ENCODE peak calls at places on chromosomes 3 and 15, in eight cellular contexts. G is upper lobe of left lung; W is endothelial cell of umbilical vein; V is GM23248; B is CD4-positive, alpha-beta T cell; S is IMR-90; R is tibial artery; M is brain microvascular endothelial cell. A is an unnamed sample.

GRCh38 chr3:32239638-32240550 is 1.4 kb downstream of the CMTM8 start:
- DNase-seq in G (no peak), R (no peak), S (no peak), V (peak; percentile 22), W (peak; percentile 64), B (peak; percentile 36), M (no peak), A (peak; percentile 48)

GRCh38 chr3:8443829-8444791 is 57.5 kb upstream of the LMCD1 start:
- DNase-seq in S (peak; percentile 99), M (peak; percentile 100), B (no peak), G (no peak), V (peak; percentile 100), R (peak; percentile 93), W (peak; percentile 99), A (no peak)

GRCh38 chr15:67037694-67038093 is 27.7 kb upstream of the SMAD3 start:
- DNase-seq in V (no peak), R (no peak), B (no peak), M (no peak), G (no peak), S (no peak), W (no peak), A (no peak)

GRCh38 chr3:3110299-3110630 is at the start of gene IL5RA:
- DNase-seq in W (no peak), M (no peak), B (no peak), S (no peak), V (no peak), G (no peak), R (no peak), A (peak; percentile 69)

GRCh38 chr15:70449311-70450141 is 313.8 kb downstream of the UACA start:
- DNase-seq in R (no peak), B (no peak), W (no peak), G (no peak), S (no peak), V (no peak), M (no peak), A (no peak)

GRCh38 chr3:8485141-8485840 is 16.3 kb upstream of the LMCD1 start:
- DNase-seq in W (no peak), V (no peak), G (no peak), M (no peak), B (no peak), R (no peak), S (no peak), A (no peak)

GRCh38 chr3:10770981-10771380 is 45.0 kb upstream of the SLC6A11 start:
- DNase-seq in G (no peak), S (no peak), W (no peak), M (no peak), B (no peak), R (no peak), V (no peak), A (no peak)

GRCh38 chr3:123817413-123817812 is 66.7 kb downstream of the MYLK start:
- DNase-seq in R (no peak), B (no peak), S (no peak), W (no peak), V (peak; percentile 66), M (no peak), G (no peak), A (no peak)

GRCh38 chr3:160259589-160259988 is 34.4 kb downstream of the C3orf80 start:
- DNase-seq in W (no peak), B (no peak), R (no peak), S (peak; percentile 6), G (no peak), M (no peak), V (no peak), A (no peak)

GRCh38 chr15:57198654-57199241 is 177.6 kb upstream of the CGNL1 start:
- DNase-seq in B (no peak), G (no peak), R (no peak), W (peak; percentile 67), M (no peak), S (no peak), V (no peak), A (no peak)

GRCh38 chr3:188061133-188061532 is 92.8 kb upstream of the LPP start:
- DNase-seq in M (peak; percentile 53), R (no peak), B (peak; percentile 11), G (no peak), V (peak; percentile 47), S (peak; percentile 64), W (peak; percentile 28), A (peak; percentile 63)

GRCh38 chr3:36991147-36991546 is 1.8 kb downstream of the EPM2AIP1 start:
- DNase-seq in B (no peak), R (no peak), W (no peak), V (no peak), S (no peak), M (no peak), G (no peak), A (no peak)

GRCh38 chr3:128112406-128112968 is 11.1 kb downstream of the RUVBL1 start:
- DNase-seq in S (peak; percentile 90), V (peak; percentile 94), R (no peak), M (peak; percentile 80), B (peak; percentile 37), G (no peak), W (peak; percentile 89), A (peak; percentile 69)

GRCh38 chr3:42640771-42641370 is 12.6 kb upstream of the ZBTB47 start:
- DNase-seq in R (no peak), V (no peak), W (no peak), G (no peak), B (no peak), M (no peak), S (no peak), A (no peak)

GRCh38 chr3:129502641-129503386 is 25.6 kb upstream of the RHO start:
- DNase-seq in B (no peak), R (no peak), W (no peak), V (no peak), S (no peak), M (no peak), G (no peak), A (no peak)

GRCh38 chr3:67719333-67719732 is 64.9 kb upstream of the SUCLG2 start:
- DNase-seq in G (no peak), B (no peak), V (no peak), M (peak; percentile 23), S (peak; percentile 51), R (no peak), W (peak; percentile 55), A (no peak)

GRCh38 chr3:32816439-32817194 is 1.2 kb upstream of the TRIM71 start:
- DNase-seq in B (no peak), R (no peak), M (no peak), V (peak; percentile 40), G (peak; percentile 91), W (peak; percentile 16), S (no peak), A (no peak)

GRCh38 chr15:47812436-47813109 is 95.3 kb downstream of the SEMA6D start:
- DNase-seq in R (no peak), S (peak; percentile 2), B (no peak), M (peak; percentile 57), W (no peak), V (peak; percentile 6), G (no peak), A (no peak)

GRCh38 chr3:16427309-16427965 is 86.1 kb downstream of the RFTN1 start:
- DNase-seq in M (peak; percentile 86), V (peak; percentile 93), G (no peak), R (no peak), S (peak; percentile 97), W (no peak), B (no peak), A (no peak)

GRCh38 chr15:82570721-82571519 is 30.7 kb upstream of the RPS17 start:
- DNase-seq in M (no peak), S (peak; percentile 70), G (no peak), V (peak; percentile 84), B (no peak), R (no peak), W (no peak), A (no peak)

GRCh38 chr3:183551930-183552329 is 3.6 kb downstream of the KLHL6 start:
- DNase-seq in S (no peak), G (no peak), B (no peak), W (no peak), M (no peak), R (no peak), V (no peak), A (no peak)

GRCh38 chr3:16346413-16347081 is 81.5 kb downstream of the OXNAD1 start:
- DNase-seq in W (no peak), S (no peak), G (no peak), B (no peak), V (no peak), M (no peak), R (no peak), A (no peak)

GRCh38 chr3:156483961-156484787 is 70.7 kb downstream of the SSR3 start:
- DNase-seq in R (no peak), V (peak; percentile 71), B (peak; percentile 42), W (peak; percentile 82), G (no peak), S (peak; percentile 66), M (peak; percentile 64), A (peak; percentile 81)
- H3K27ac ChIP-seq in R (no peak overlapping the region), V (peak overlapping the region; percentile 81), B (peak overlapping the region; percentile 66), W (peak overlapping the region; percentile 28), G (peak overlapping the region; percentile 31), S (no peak overlapping the region), M (peak overlapping the region; percentile 76), A (peak overlapping the region; percentile 63)

GRCh38 chr15:84658788-84659411 is 901 bp upstream of the NMB start:
- DNase-seq in R (no peak), G (no peak), W (no peak), S (no peak), B (no peak), V (no peak), M (no peak), A (no peak)
- H3K27ac ChIP-seq in R (peak overlapping the region; percentile 92), G (peak overlapping the region; percentile 85), W (peak overlapping the region; percentile 24), S (no peak overlapping the region), B (no peak overlapping the region), V (peak overlapping the region; percentile 42), M (no peak overlapping the region), A (peak overlapping the region; percentile 58)

GRCh38 chr3:28109829-28110228 is 131.6 kb upstream of the CMC1 start:
- DNase-seq in M (peak; percentile 37), B (no peak), V (no peak), W (no peak), R (no peak), G (no peak), S (peak; percentile 0), A (no peak)
- H3K27ac ChIP-seq in M (no peak overlapping the region), B (no peak overlapping the region), V (no peak overlapping the region), W (no peak overlapping the region), R (no peak overlapping the region), G (no peak overlapping the region), S (no peak overlapping the region), A (no peak overlapping the region)

DNA sequence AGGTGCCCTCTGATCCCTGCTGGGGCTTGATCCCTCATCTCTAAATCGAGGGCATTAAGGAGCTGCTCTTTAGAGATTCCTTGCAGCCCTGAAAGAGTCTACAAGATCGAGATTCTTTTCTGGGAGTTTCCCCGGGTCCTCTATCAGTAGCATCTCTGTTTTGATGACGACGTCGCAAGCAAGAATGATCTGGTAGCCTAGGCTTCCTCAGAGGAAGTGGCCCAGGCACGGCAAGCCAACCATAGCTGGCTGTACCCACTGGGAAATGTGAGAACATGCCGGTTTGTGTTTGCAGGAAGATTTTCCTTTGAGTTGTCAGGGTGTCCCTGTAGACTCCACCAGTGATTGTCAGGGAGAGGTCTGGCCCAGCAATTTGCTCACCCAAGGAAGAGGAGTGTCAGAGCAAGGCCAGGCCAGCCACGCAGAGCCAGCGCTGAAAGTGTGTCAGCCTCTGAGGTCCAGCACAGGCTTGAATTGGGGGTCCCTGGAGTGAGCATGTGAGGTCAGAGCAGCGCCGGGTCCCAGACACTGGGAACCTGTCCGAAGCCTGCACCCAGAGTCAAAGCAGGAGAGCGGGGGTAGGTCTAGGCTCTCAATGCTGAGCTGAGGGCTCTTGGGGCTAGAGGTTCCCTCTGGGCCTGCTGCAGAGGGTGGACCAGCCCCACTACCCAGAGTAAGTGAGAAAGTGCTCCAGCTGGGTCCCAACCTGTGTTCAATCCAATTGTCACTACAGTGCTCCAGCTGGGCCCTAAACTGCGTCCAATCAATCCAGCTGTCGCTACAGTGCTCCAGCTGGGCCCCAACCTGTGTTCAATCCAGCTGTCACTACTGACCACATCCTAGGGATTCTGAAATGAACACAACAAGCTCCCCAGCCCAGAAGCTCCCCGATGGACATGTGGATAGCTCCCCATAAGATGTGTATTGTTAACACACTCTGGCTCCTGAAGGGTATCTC is 95.7 kb downstream of the CHDH start:
- DNase-seq in S (no peak), R (no peak), W (no peak), M (no peak), V (no peak), G (peak; percentile 45), B (no peak), A (peak; percentile 12)
- H3K27ac ChIP-seq in S (no peak overlapping the region), R (no peak overlapping the region), W (no peak overlapping the region), M (no peak overlapping the region), V (no peak overlapping the region), G (no peak overlapping the region), B (no peak overlapping the region), A (no peak overlapping the region)

A was measured in CD4-positive, alpha-beta memory T cell.